ENCODE peak calls at places on chromosomes 12 and 14, in four cellular contexts. H is right atrium auricular region; F is ureter; Y is CD4-positive, alpha-beta T cell. V is an unnamed sample.

GRCh38 chr12:751828-752672 is at the start of gene WNK1:
- DNase-seq in Y (peak), F (peak), H (peak), V (peak)

GRCh38 chr14:36700656-36701055 is 39.0 kb downstream of the PAX9 start:
- DNase-seq in H (no peak), F (no peak), Y (no peak), V (no peak)

GRCh38 chr14:69637503-69638030 is 26.2 kb downstream of the SUSD6 start:
- DNase-seq in F (no peak), H (no peak), Y (no peak), V (no peak)

GRCh38 chr12:131116437-131117117 is 162.9 kb downstream of the ADGRD1 start:
- DNase-seq in H (no peak), Y (no peak), F (no peak), V (no peak)

GRCh38 chr14:22174412-22174811 is 414.6 kb downstream of the DAD1 start:
- DNase-seq in H (no peak), Y (no peak), F (no peak), V (no peak)

GRCh38 chr12:2668816-2669215 is 126.0 kb upstream of the FKBP4 start:
- DNase-seq in H (no peak), Y (no peak), F (peak), V (no peak)

GRCh38 chr14:50045039-50045711 is 71.2 kb downstream of the VCPKMT start:
- DNase-seq in H (peak), F (peak), Y (peak), V (peak)

GRCh38 chr12:27999521-27999920 is 27.0 kb upstream of the PTHLH start:
- DNase-seq in Y (no peak), F (no peak), H (no peak), V (no peak)

GRCh38 chr14:74867673-74868072 is 8.3 kb downstream of the PROX2 start:
- DNase-seq in F (no peak), H (peak), Y (peak), V (no peak)

GRCh38 chr12:17062296-17063061 is 456.5 kb upstream of the LMO3 start:
- DNase-seq in F (no peak), H (no peak), Y (no peak), V (no peak)

GRCh38 chr14:72906316-72906715 is 12.4 kb upstream of the DPF3 start:
- DNase-seq in H (no peak), Y (no peak), F (no peak), V (no peak)

GRCh38 chr12:43884683-43885410 is 49.0 kb downstream of the TMEM117 start:
- DNase-seq in H (no peak), F (no peak), Y (no peak), V (no peak)

GRCh38 chr12:13101854-13102375 is 1.6 kb downstream of the GSG1 start:
- DNase-seq in F (no peak), Y (peak), H (no peak), V (no peak)

GRCh38 chr14:50362791-50363733 is 33.6 kb downstream of the CDKL1 start:
- DNase-seq in Y (no peak), F (peak), H (no peak), V (no peak)

GRCh38 chr12:57726151-57726883 is 12.2 kb downstream of the AGAP2 start:
- DNase-seq in F (peak), H (peak), Y (no peak), V (no peak)

GRCh38 chr14:103019236-103019635 is 38.1 kb downstream of the CDC42BPB start:
- DNase-seq in H (no peak), Y (no peak), F (no peak), V (no peak)

GRCh38 chr14:62409909-62410308 is 635.3 kb downstream of the KCNH5 start:
- DNase-seq in H (no peak), F (no peak), Y (no peak), V (no peak)

GRCh38 chr12:40002178-40003169 is 103.4 kb downstream of the SLC2A13 start:
- DNase-seq in H (no peak), Y (no peak), F (no peak), V (no peak)

V was measured in memory B cell.